ENCODE peak calls at places on chromosomes 13 and 19, in ten cellular contexts. Y, U, X, A, Q, F, N, B, R and S are unnamed samples. For H3K9me3, the result is how much of the 10 kb centered on the place peaks cover.

GRCh38 chr13:100608906-100609305 is 20.3 kb upstream of the GGACT start:
- DNase-seq in B (no peak), X (no peak), F (no peak), Q (no peak), A (no peak), U (no peak), Y (no peak), R (no peak), N (no peak), S (no peak)

GRCh38 chr13:23671367-23671766 is 101.2 kb downstream of the TNFRSF19 start:
- DNase-seq in U (no peak), Y (no peak), R (no peak), Q (no peak), X (no peak), A (no peak), N (no peak), F (no peak), B (no peak), S (no peak)

GRCh38 chr19:18294467-18294864 is 13.0 kb upstream of the JUND start:
- DNase-seq in A (peak), R (peak), B (peak), X (no peak), F (no peak), Y (peak), U (no peak), N (peak), Q (peak), S (peak)

GRCh38 chr13:23743717-23744116 is 145.5 kb downstream of the MIPEP start:
- DNase-seq in Q (no peak), B (no peak), Y (no peak), X (no peak), A (no peak), U (no peak), F (no peak), N (no peak), R (no peak), S (no peak)

GRCh38 chr13:97583884-97584497 is 150.0 kb downstream of the RAP2A start:
- DNase-seq in Q (no peak), A (no peak), Y (no peak), B (no peak), F (no peak), X (no peak), N (no peak), R (no peak), U (no peak), S (no peak)

GRCh38 chr13:36432106-36432544 is at the start of gene CCNA1:
- DNase-seq in Y (no peak), X (no peak), B (no peak), N (peak), A (peak), Q (no peak), U (no peak), R (peak), F (no peak), S (no peak)

GRCh38 chr13:40652588-40652940 is 13.9 kb downstream of the FOXO1 start:
- DNase-seq in B (no peak), F (no peak), N (no peak), A (no peak), R (no peak), Y (no peak), Q (no peak), X (no peak), U (no peak), S (no peak)

GRCh38 chr13:70874646-70875045 is 766.4 kb upstream of the KLHL1 start:
- DNase-seq in Y (no peak), Q (no peak), F (no peak), A (no peak), B (no peak), R (no peak), U (no peak), N (no peak), X (no peak), S (no peak)

GRCh38 chr13:110676057-110676510 is 29.8 kb downstream of the CARS2 start:
- DNase-seq in Y (no peak), F (no peak), N (peak), X (no peak), Q (no peak), R (no peak), B (no peak), A (no peak), U (no peak), S (no peak)

GRCh38 chr13:114161644-114162532 is 17.2 kb upstream of the CFAP97D2 start:
- DNase-seq in F (no peak), Y (peak), B (peak), A (peak), R (no peak), N (peak), Q (no peak), X (no peak), U (peak), S (peak)

GRCh38 chr13:29594310-29594709 is 1.2 kb downstream of the SLC7A1 start:
- DNase-seq in N (no peak), F (no peak), Y (no peak), Q (peak), X (peak), U (no peak), B (peak), R (peak), A (peak), S (peak)

GRCh38 chr19:57954996-57955395 is 7.5 kb upstream of the ZNF256 start:
- DNase-seq in Q (no peak), Y (no peak), B (no peak), N (no peak), X (no peak), U (no peak), F (no peak), R (no peak), A (no peak), S (no peak)
- H3K9me3 ChIP-seq in Q (under half), Y (under half), B (under half), N (half or more), X (under half), U (half or more), F (under half), R (under half), A (under half), S (under half)

GRCh38 chr19:9353011-9353410 is 9.8 kb upstream of the ZNF177 start:
- DNase-seq in B (no peak), N (no peak), R (no peak), A (no peak), Q (no peak), Y (no peak), U (no peak), X (no peak), F (no peak), S (no peak)
- H3K9me3 ChIP-seq in B (half or more), N (half or more), R (under half), A (under half), Q (under half), Y (under half), U (half or more), X (half or more), F (half or more), S (under half)

GRCh38 chr19:7639863-7640348 is 3.0 kb downstream of the STXBP2 start:
- DNase-seq in R (no peak), U (no peak), N (no peak), X (no peak), Y (no peak), A (no peak), F (no peak), B (no peak), Q (no peak), S (no peak)

GRCh38 chr19:7642295-7643046 is 5.6 kb downstream of the STXBP2 start:
- DNase-seq in F (no peak), U (no peak), Q (no peak), Y (no peak), N (no peak), B (no peak), A (no peak), R (no peak), X (no peak), S (peak)

GRCh38 chr19:7638802-7639465 is 2.0 kb downstream of the STXBP2 start:
- DNase-seq in Q (no peak), R (no peak), U (no peak), F (no peak), N (no peak), X (no peak), A (no peak), B (no peak), Y (no peak), S (no peak)

GRCh38 chr19:7640803-7641202 is 3.9 kb downstream of the STXBP2 start:
- DNase-seq in U (no peak), Y (no peak), Q (no peak), F (no peak), A (no peak), R (no peak), X (no peak), N (no peak), B (no peak), S (no peak)

GRCh38 chr19:7641288-7642276 is 4.7 kb downstream of the STXBP2 start:
- DNase-seq in B (no peak), Y (no peak), R (no peak), Q (no peak), N (no peak), F (no peak), X (no peak), U (no peak), A (no peak), S (no peak)
- H3K9me3 ChIP-seq in B (under half), Y (under half), R (under half), Q (under half), N (under half), F (under half), X (under half), U (under half), A (under half), S (under half)

DNA sequence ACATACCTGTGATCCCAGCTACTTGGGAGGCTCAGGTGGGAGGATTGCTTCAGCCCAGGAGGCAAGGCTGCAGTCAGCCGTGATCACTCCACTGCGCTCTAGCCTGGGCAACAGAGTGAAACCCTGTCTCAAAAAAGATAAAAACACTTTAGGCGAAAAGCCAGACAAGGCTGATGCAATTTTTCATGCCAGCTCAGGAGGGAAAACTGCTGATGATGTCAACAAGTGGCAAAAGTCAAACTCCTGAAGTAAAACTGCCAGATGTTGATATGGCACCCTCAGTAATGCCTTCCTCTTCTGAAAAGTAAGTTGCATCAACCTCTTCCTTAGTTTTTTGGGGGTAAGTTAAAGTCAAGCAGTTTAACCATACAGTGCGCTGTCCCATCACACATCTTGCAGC is 15.6 kb downstream of the ZNF599 start:
- DNase-seq in F (no peak), X (no peak), R (no peak), A (no peak), B (no peak), U (no peak), N (no peak), Y (no peak), Q (no peak), S (no peak)
- H3K9me3 ChIP-seq in F (half or more), X (half or more), R (under half), A (under half), B (under half), U (half or more), N (half or more), Y (under half), Q (half or more), S (half or more)

DNA sequence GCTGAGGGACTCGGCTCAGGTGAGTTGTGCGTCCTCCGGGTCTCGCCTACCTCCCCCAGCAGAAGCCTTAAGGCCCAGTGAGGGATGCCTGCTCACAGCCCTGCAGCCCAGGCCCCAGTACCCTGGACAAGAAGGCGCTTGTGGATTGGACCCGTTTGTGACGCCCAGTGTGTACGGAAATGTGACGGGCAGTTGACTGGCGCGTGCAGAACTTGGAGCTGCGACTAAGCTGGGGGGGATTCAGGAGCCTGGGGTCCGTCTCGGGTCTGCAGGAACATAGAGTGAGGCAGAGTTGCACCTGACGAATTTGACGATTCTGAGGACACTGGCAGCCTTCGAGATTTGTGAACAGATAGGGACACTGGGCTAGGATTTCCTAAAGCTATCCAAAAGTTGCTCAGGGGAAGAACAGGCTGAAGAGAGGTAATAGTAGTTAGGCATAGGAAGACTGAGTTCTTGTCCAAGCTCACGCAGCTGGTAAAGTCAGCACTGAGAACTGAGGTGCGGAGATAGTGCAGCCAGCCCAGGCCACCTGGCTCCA is 519 bp downstream of the ZNF551 start:
- DNase-seq in X (no peak), Q (no peak), N (no peak), B (no peak), R (no peak), Y (no peak), U (no peak), A (no peak), F (no peak), S (no peak)
- H3K9me3 ChIP-seq in X (under half), Q (half or more), N (half or more), B (under half), R (under half), Y (under half), U (half or more), A (under half), F (under half), S (under half)

GRCh38 chr19:57506163-57506562 is 6.4 kb downstream of the ZNF773 start:
- DNase-seq in N (no peak), X (no peak), A (no peak), U (no peak), Y (no peak), R (no peak), F (no peak), Q (no peak), B (no peak), S (no peak)
- H3K9me3 ChIP-seq in N (half or more), X (under half), A (under half), U (half or more), Y (under half), R (under half), F (under half), Q (under half), B (under half), S (under half)

GRCh38 chr19:56316728-56317127 is 2.1 kb upstream of the ZSCAN5A start:
- DNase-seq in U (no peak), R (no peak), Y (peak), B (no peak), A (no peak), Q (no peak), X (no peak), N (no peak), F (no peak), S (no peak)
- H3K9me3 ChIP-seq in U (under half), R (under half), Y (under half), B (under half), A (under half), Q (under half), X (under half), N (under half), F (under half), S (under half)

GRCh38 chr19:37563518-37563917 is 31.1 kb downstream of the ZNF571 start:
- DNase-seq in F (no peak), U (no peak), A (no peak), Y (no peak), X (no peak), R (no peak), N (no peak), B (no peak), Q (no peak), S (no peak)
- H3K9me3 ChIP-seq in F (under half), U (under half), A (under half), Y (half or more), X (under half), R (half or more), N (half or more), B (half or more), Q (half or more), S (half or more)

GRCh38 chr19:31002852-31003251 is 346.4 kb downstream of the TSHZ3 start:
- DNase-seq in A (no peak), F (no peak), R (peak), X (no peak), Y (no peak), B (no peak), Q (no peak), U (no peak), N (no peak), S (no peak)
- H3K9me3 ChIP-seq in A (under half), F (under half), R (under half), X (under half), Y (under half), B (under half), Q (under half), U (under half), N (under half), S (under half)